ENCODE peak calls at places on chromosomes 13 and 19, in six cellular contexts. One of them, this sample, is unnamed.

GRCh38 chr19:23401086-23401485 is 5.8 kb upstream of the ZNF91 start:
- DNase-seq in K562: no peak
- DNase-seq in GM12891: no peak
- DNase-seq in HepG2: no peak
- DNase-seq in GM12878: no peak
- DNase-seq in H1: no peak
- DNase-seq in this sample: no peak

GRCh38 chr13:30739646-30740642 is 4.6 kb downstream of the ALOX5AP start:
- DNase-seq in K562: peak
- DNase-seq in GM12891: no peak
- DNase-seq in HepG2: no peak
- DNase-seq in GM12878: peak
- DNase-seq in H1: no peak
- DNase-seq in this sample: peak

GRCh38 chr13:44620057-44620456 is 43.9 kb upstream of the TSC22D1 start:
- DNase-seq in K562: no peak
- DNase-seq in GM12891: no peak
- DNase-seq in HepG2: no peak
- DNase-seq in GM12878: no peak
- DNase-seq in H1: no peak
- DNase-seq in this sample: no peak

GRCh38 chr19:51690359-51691121 is 2.6 kb upstream of the SPACA6 start:
- DNase-seq in K562: peak
- DNase-seq in GM12891: peak
- DNase-seq in HepG2: no peak
- DNase-seq in GM12878: no peak
- DNase-seq in H1: no peak
- DNase-seq in this sample: no peak

GRCh38 chr13:49585220-49586157 is at the start of gene RCBTB1:
- DNase-seq in K562: peak
- DNase-seq in GM12891: peak
- DNase-seq in HepG2: peak
- DNase-seq in GM12878: no peak
- DNase-seq in H1: no peak
- DNase-seq in this sample: peak

GRCh38 chr13:50387124-50387581 is 371.9 kb downstream of the KCNRG start:
- DNase-seq in K562: peak
- DNase-seq in GM12891: no peak
- DNase-seq in HepG2: peak
- DNase-seq in GM12878: no peak
- DNase-seq in H1: no peak
- DNase-seq in this sample: no peak

GRCh38 chr13:85313761-85314503 is 485.3 kb downstream of the SLITRK6 start:
- DNase-seq in K562: no peak
- DNase-seq in GM12891: no peak
- DNase-seq in HepG2: no peak
- DNase-seq in GM12878: no peak
- DNase-seq in H1: no peak
- DNase-seq in this sample: no peak

GRCh38 chr19:48815870-48816501 is 5.2 kb upstream of the BCAT2 start:
- DNase-seq in K562: peak
- DNase-seq in GM12891: no peak
- DNase-seq in HepG2: peak
- DNase-seq in GM12878: no peak
- DNase-seq in H1: no peak
- DNase-seq in this sample: no peak

GRCh38 chr19:34325961-34326360 is 39.0 kb upstream of the GPI start:
- DNase-seq in K562: no peak
- DNase-seq in GM12891: no peak
- DNase-seq in HepG2: no peak
- DNase-seq in GM12878: no peak
- DNase-seq in H1: no peak
- DNase-seq in this sample: no peak

GRCh38 chr19:31312004-31312403 is 37.2 kb downstream of the TSHZ3 start:
- DNase-seq in K562: peak
- DNase-seq in GM12891: no peak
- DNase-seq in HepG2: no peak
- DNase-seq in GM12878: no peak
- DNase-seq in H1: no peak
- DNase-seq in this sample: no peak

GRCh38 chr13:41222259-41222852 is 28.0 kb upstream of the KBTBD7 start:
- DNase-seq in K562: peak
- DNase-seq in GM12891: peak
- DNase-seq in HepG2: peak
- DNase-seq in GM12878: peak
- DNase-seq in H1: no peak
- DNase-seq in this sample: peak

GRCh38 chr13:93227280-93227905 is 786 bp downstream of the GPC6 start:
- DNase-seq in K562: no peak
- DNase-seq in GM12891: peak
- DNase-seq in HepG2: peak
- DNase-seq in GM12878: no peak
- DNase-seq in H1: no peak
- DNase-seq in this sample: no peak

GRCh38 chr13:21933001-21933400 is 262.1 kb downstream of the FGF9 start:
- DNase-seq in K562: no peak
- DNase-seq in GM12891: no peak
- DNase-seq in HepG2: no peak
- DNase-seq in GM12878: no peak
- DNase-seq in H1: no peak
- DNase-seq in this sample: no peak

GRCh38 chr13:32025730-32026129 is 5.8 kb upstream of the FRY start:
- DNase-seq in K562: no peak
- DNase-seq in GM12891: no peak
- DNase-seq in HepG2: no peak
- DNase-seq in GM12878: no peak
- DNase-seq in H1: peak
- DNase-seq in this sample: no peak

GRCh38 chr19:34508540-34508939 is 27.0 kb downstream of the WTIP start:
- DNase-seq in K562: peak
- DNase-seq in GM12891: no peak
- DNase-seq in HepG2: no peak
- DNase-seq in GM12878: no peak
- DNase-seq in H1: no peak
- DNase-seq in this sample: no peak

GRCh38 chr13:113823771-113824170 is 40.1 kb downstream of the GAS6 start:
- DNase-seq in K562: no peak
- DNase-seq in GM12891: no peak
- DNase-seq in HepG2: no peak
- DNase-seq in GM12878: no peak
- DNase-seq in H1: no peak
- DNase-seq in this sample: no peak

GRCh38 chr13:30618186-30618937 is 642 bp downstream of the USPL1 start:
- DNase-seq in K562: no peak
- DNase-seq in GM12891: no peak
- DNase-seq in HepG2: peak
- DNase-seq in GM12878: no peak
- DNase-seq in H1: no peak
- DNase-seq in this sample: no peak

GRCh38 chr13:93635687-93636086 is 409.1 kb downstream of the GPC6 start:
- DNase-seq in K562: no peak
- DNase-seq in GM12891: no peak
- DNase-seq in HepG2: no peak
- DNase-seq in GM12878: no peak
- DNase-seq in H1: no peak
- DNase-seq in this sample: no peak

GRCh38 chr13:114050536-114051450 is 76.9 kb upstream of the C13orf46 start:
- DNase-seq in K562: no peak
- DNase-seq in GM12891: no peak
- DNase-seq in HepG2: no peak
- DNase-seq in GM12878: no peak
- DNase-seq in H1: no peak
- DNase-seq in this sample: no peak

DNA sequence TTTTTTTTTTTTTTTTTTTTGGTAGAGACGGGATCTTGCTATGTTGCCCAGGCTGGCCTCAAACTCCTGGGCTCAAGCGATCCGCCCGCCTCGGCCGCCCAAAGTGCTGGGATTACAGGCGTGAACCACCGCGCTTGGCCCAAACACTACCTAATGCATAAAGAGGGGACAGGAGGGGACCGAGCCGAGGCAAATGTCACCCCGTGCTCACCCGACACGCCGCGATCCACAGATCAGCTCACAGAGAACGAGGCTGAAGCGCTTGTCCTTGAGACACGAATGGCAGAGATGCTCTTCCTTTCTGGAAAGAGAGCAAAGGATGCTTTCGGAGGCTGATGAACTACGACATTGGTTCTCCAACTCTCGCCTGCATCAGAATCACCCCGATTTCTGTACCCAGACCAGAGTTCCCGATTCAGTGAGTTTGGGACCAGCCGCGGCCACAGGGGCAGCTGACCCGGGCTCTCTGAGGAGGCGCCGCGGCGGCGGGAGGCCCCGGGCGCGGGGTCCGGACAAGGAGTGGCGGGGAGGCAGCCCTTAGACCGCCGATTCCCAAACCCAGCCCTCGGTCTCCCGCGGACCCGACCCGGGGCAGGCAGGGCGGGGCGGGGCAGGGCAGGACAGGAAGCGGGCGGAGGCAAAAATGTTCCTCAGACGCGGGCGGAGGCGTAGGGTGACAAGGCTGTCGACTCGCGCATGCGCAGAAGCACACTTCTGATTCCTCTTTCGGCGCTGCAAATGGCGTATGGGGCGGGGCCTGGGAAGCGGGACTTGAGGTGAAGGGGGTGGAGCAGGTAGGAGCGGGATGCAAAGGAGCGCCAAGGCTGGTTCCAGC is at the start of gene ZNF699:
- DNase-seq in K562: peak
- DNase-seq in GM12891: peak
- DNase-seq in HepG2: peak
- DNase-seq in GM12878: peak
- DNase-seq in H1: peak
- DNase-seq in this sample: peak
- TF ChIP-seq POLR2A in K562: peak
- TF ChIP-seq POLR2A in GM12891: no peak
- TF ChIP-seq POLR2A in HepG2: no peak
- TF ChIP-seq POLR2A in GM12878: peak
- TF ChIP-seq POLR2A in H1: peak
- TF ChIP-seq POLR2A in this sample: peak

DNA sequence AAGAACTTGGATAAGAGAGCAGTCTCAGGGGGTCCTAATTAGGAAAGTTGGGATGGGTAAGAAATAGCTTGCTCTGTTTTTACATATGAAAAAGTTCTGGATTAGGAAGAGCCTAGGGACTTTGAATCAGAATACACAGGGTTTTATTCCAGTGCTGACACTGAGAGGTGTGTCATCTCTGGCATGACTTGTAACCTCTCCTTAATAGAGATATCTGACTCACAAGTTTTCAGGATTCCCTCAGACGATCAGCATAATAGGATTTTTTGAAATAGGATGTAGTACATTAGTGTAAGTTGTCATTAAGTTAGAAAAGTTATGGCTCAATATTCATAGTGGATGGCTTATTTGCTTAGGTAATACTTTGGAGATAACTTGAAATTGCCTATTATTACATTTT is 555.2 kb upstream of the MIR17HG start:
- DNase-seq in K562: no peak
- DNase-seq in GM12891: no peak
- DNase-seq in HepG2: no peak
- DNase-seq in GM12878: no peak
- DNase-seq in H1: no peak
- DNase-seq in this sample: no peak
- TF ChIP-seq TAF1 in K562: no peak
- TF ChIP-seq TAF1 in GM12891: no peak
- TF ChIP-seq TAF1 in HepG2: no peak
- TF ChIP-seq TAF1 in GM12878: no peak
- TF ChIP-seq TAF1 in H1: no peak
- TF ChIP-seq TAF1 in this sample: no peak

DNA sequence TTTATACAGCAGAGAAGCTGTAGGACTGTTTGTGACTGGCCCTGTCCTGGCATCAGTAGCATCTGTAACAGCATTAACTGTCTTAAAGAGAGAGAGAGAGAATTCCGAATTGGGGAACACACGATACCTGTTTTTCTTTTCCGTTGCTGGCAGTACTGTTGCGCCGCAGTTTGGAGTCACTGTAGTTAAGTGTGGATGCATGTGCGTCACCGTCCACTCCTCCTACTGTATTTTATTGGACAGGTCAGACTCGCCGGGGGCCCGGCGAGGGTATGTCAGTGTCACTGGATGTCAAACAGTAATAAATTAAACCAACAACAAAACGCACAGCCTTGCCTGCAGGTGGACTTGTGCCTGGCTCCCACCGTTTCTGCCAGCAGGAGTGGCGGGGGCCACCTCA is 27.3 kb upstream of the LDLR start:
- DNase-seq in K562: no peak
- DNase-seq in GM12891: no peak
- DNase-seq in HepG2: no peak
- DNase-seq in GM12878: no peak
- DNase-seq in H1: no peak
- DNase-seq in this sample: no peak
- TF ChIP-seq POLR2A in K562: no peak
- TF ChIP-seq POLR2A in GM12891: no peak
- TF ChIP-seq POLR2A in HepG2: no peak
- TF ChIP-seq POLR2A in GM12878: no peak
- TF ChIP-seq POLR2A in H1: no peak
- TF ChIP-seq POLR2A in this sample: no peak

GRCh38 chr13:83780201-83780600 is 102.1 kb downstream of the SLITRK1 start:
- DNase-seq in K562: peak
- DNase-seq in GM12891: no peak
- DNase-seq in HepG2: peak
- DNase-seq in GM12878: no peak
- DNase-seq in H1: no peak
- DNase-seq in this sample: no peak
- TF ChIP-seq TAF1 in K562: no peak
- TF ChIP-seq TAF1 in GM12891: no peak
- TF ChIP-seq TAF1 in HepG2: no peak
- TF ChIP-seq TAF1 in GM12878: no peak
- TF ChIP-seq TAF1 in H1: no peak
- TF ChIP-seq TAF1 in this sample: no peak

GRCh38 chr13:26221721-26222522 is at the start of gene RNF6:
- DNase-seq in K562: peak
- DNase-seq in GM12891: peak
- DNase-seq in HepG2: peak
- DNase-seq in GM12878: peak
- DNase-seq in H1: peak
- DNase-seq in this sample: peak
- TF ChIP-seq POLR2A in K562: peak
- TF ChIP-seq POLR2A in GM12891: peak
- TF ChIP-seq POLR2A in HepG2: peak
- TF ChIP-seq POLR2A in GM12878: peak
- TF ChIP-seq POLR2A in H1: peak
- TF ChIP-seq POLR2A in this sample: peak

GRCh38 chr19:39308531-39309304 is 11.9 kb downstream of the LRFN1 start:
- DNase-seq in K562: peak
- DNase-seq in GM12891: no peak
- DNase-seq in HepG2: no peak
- DNase-seq in GM12878: no peak
- DNase-seq in H1: peak
- DNase-seq in this sample: no peak

GRCh38 chr19:39307233-39307821 is 11.1 kb downstream of the IFNL1 start:
- DNase-seq in K562: no peak
- DNase-seq in GM12891: no peak
- DNase-seq in HepG2: no peak
- DNase-seq in GM12878: no peak
- DNase-seq in H1: no peak
- DNase-seq in this sample: no peak

GRCh38 chr19:39314016-39314728 is 6.5 kb downstream of the LRFN1 start:
- DNase-seq in K562: no peak
- DNase-seq in GM12891: no peak
- DNase-seq in HepG2: no peak
- DNase-seq in GM12878: no peak
- DNase-seq in H1: no peak
- DNase-seq in this sample: no peak

GRCh38 chr19:39307822-39308530 is 11.8 kb downstream of the IFNL1 start:
- DNase-seq in K562: no peak
- DNase-seq in GM12891: no peak
- DNase-seq in HepG2: no peak
- DNase-seq in GM12878: no peak
- DNase-seq in H1: no peak
- DNase-seq in this sample: no peak

GRCh38 chr19:39310558-39311311 is 9.9 kb downstream of the LRFN1 start:
- DNase-seq in K562: peak
- DNase-seq in GM12891: no peak
- DNase-seq in HepG2: no peak
- DNase-seq in GM12878: no peak
- DNase-seq in H1: no peak
- DNase-seq in this sample: no peak
- TF ChIP-seq TAF1 in K562: peak
- TF ChIP-seq TAF1 in GM12891: no peak
- TF ChIP-seq TAF1 in HepG2: no peak
- TF ChIP-seq TAF1 in GM12878: no peak
- TF ChIP-seq TAF1 in H1: no peak
- TF ChIP-seq TAF1 in this sample: no peak